ENCODE peak calls at places on chromosome 15, in nine cellular contexts. Y is HCT116, M is mesenchymal stem cell, U is IMR-90, E is neural progenitor cell, V is fibroblast of lung, Q is colonic mucosa, W is NT2/D1, P is adipocyte. F is an unnamed sample.

GRCh38 chr15:74892931-74893330 is 3.1 kb downstream of the MPI start:
- DNase-seq in P (no peak), Q (no peak), V (no peak), M (no peak), W (no peak), E (no peak), U (no peak), Y (no peak), F (no peak)

GRCh38 chr15:101641134-101641764 is 10.9 kb downstream of the TM2D3 start:
- DNase-seq in Q (peak), P (peak), U (peak), V (peak), E (peak), M (peak), Y (peak), W (peak), F (peak)

GRCh38 chr15:25185791-25186190 is 231.0 kb downstream of the SNRPN start:
- DNase-seq in Y (no peak), Q (no peak), V (no peak), M (no peak), E (no peak), W (no peak), U (no peak), P (no peak), F (no peak)

GRCh38 chr15:71195242-71195641 is 80.0 kb downstream of the THSD4 start:
- DNase-seq in Y (peak), E (peak), P (no peak), U (no peak), M (no peak), W (peak), Q (no peak), V (no peak), F (no peak)

GRCh38 chr15:88375234-88375926 is 91.8 kb downstream of the MRPL46 start:
- DNase-seq in P (peak), M (no peak), Y (no peak), V (peak), U (peak), W (peak), Q (no peak), E (peak), F (peak)

GRCh38 chr15:59360305-59360704 is 12.4 kb downstream of the MYO1E start:
- DNase-seq in E (no peak), M (no peak), W (no peak), U (no peak), V (no peak), P (no peak), Q (no peak), Y (no peak), F (no peak)

GRCh38 chr15:49238342-49238741 is 68.3 kb downstream of the GALK2 start:
- DNase-seq in U (peak), W (no peak), Q (no peak), P (peak), E (no peak), Y (no peak), V (peak), M (peak), F (no peak)

GRCh38 chr15:79283252-79284048 is 928 bp downstream of the ANKRD34C start:
- DNase-seq in U (peak), P (peak), V (peak), E (peak), W (peak), M (peak), Q (no peak), Y (no peak), F (peak)

GRCh38 chr15:59866642-59867041 is 137.5 kb upstream of the FOXB1 start:
- DNase-seq in V (no peak), Q (no peak), Y (no peak), M (no peak), U (no peak), P (no peak), E (no peak), W (no peak), F (no peak)

GRCh38 chr15:89101302-89102191 is 13.3 kb downstream of the ABHD2 start:
- DNase-seq in V (peak), Y (peak), Q (peak), U (peak), P (peak), W (no peak), M (peak), E (no peak), F (peak)

GRCh38 chr15:48395532-48396011 is 64.3 kb downstream of the DUT start:
- DNase-seq in M (peak), Y (no peak), P (peak), U (peak), Q (no peak), V (peak), W (no peak), E (no peak), F (peak)

GRCh38 chr15:64599716-64600115 is 139.3 kb downstream of the ZNF609 start:
- DNase-seq in U (peak), M (peak), Q (no peak), Y (no peak), W (no peak), P (peak), E (no peak), V (no peak), F (peak)

GRCh38 chr15:72727154-72727553 is 41.1 kb downstream of the BBS4 start:
- DNase-seq in Q (no peak), U (no peak), E (no peak), M (no peak), W (no peak), P (no peak), V (no peak), Y (no peak), F (no peak)

GRCh38 chr15:95292790-95293450 is 1037.6 kb upstream of the NR2F2 start:
- DNase-seq in P (no peak), Y (no peak), V (peak), Q (no peak), E (no peak), M (no peak), U (no peak), W (no peak), F (peak)

GRCh38 chr15:27820232-27820631 is 278.9 kb downstream of the OCA2 start:
- DNase-seq in Y (no peak), E (no peak), V (peak), Q (no peak), P (no peak), U (peak), W (no peak), M (peak), F (no peak)

GRCh38 chr15:56971571-56971970 is 53.1 kb downstream of the TCF12 start:
- DNase-seq in E (no peak), Q (no peak), M (peak), U (peak), V (no peak), Y (no peak), W (no peak), P (peak), F (no peak)

GRCh38 chr15:93048759-93049161 is 40.3 kb downstream of the RGMA start:
- DNase-seq in U (no peak), M (no peak), Y (no peak), V (peak), P (no peak), Q (no peak), E (no peak), W (no peak), F (peak)

GRCh38 chr15:74870496-74871213 is 2.5 kb downstream of the SCAMP2 start:
- DNase-seq in W (peak), Y (no peak), E (no peak), V (no peak), Q (no peak), P (peak), M (peak), U (no peak), F (peak)

GRCh38 chr15:70430029-70430428 is 332.3 kb upstream of the TLE3 start:
- DNase-seq in Q (no peak), P (peak), E (no peak), U (peak), Y (no peak), M (peak), W (no peak), V (peak), F (peak)

GRCh38 chr15:74889390-74889881 is 406 bp upstream of the MPI start:
- DNase-seq in M (peak), P (peak), Q (no peak), V (peak), W (no peak), U (peak), E (peak), Y (no peak), F (no peak)

GRCh38 chr15:34994925-34995324 is 6.8 kb upstream of the ZNF770 start:
- DNase-seq in Y (no peak), W (peak), U (no peak), P (no peak), V (no peak), M (no peak), Q (no peak), E (peak), F (no peak)

GRCh38 chr15:75232826-75233503 is 25.2 kb upstream of the GOLGA6C start:
- DNase-seq in Q (no peak), U (no peak), Y (no peak), V (no peak), E (no peak), W (no peak), P (no peak), M (no peak), F (no peak)

GRCh38 chr15:31302778-31303433 is 23.7 kb upstream of the KLF13 start:
- DNase-seq in W (no peak), V (no peak), M (no peak), U (no peak), E (peak), Y (no peak), Q (no peak), P (no peak), F (no peak)
- H3K9ac ChIP-seq in W (no peak), V (no peak), M (no peak), U (no peak), E (no peak), Y (no peak), Q (no peak), P (no peak), F (no peak)

DNA sequence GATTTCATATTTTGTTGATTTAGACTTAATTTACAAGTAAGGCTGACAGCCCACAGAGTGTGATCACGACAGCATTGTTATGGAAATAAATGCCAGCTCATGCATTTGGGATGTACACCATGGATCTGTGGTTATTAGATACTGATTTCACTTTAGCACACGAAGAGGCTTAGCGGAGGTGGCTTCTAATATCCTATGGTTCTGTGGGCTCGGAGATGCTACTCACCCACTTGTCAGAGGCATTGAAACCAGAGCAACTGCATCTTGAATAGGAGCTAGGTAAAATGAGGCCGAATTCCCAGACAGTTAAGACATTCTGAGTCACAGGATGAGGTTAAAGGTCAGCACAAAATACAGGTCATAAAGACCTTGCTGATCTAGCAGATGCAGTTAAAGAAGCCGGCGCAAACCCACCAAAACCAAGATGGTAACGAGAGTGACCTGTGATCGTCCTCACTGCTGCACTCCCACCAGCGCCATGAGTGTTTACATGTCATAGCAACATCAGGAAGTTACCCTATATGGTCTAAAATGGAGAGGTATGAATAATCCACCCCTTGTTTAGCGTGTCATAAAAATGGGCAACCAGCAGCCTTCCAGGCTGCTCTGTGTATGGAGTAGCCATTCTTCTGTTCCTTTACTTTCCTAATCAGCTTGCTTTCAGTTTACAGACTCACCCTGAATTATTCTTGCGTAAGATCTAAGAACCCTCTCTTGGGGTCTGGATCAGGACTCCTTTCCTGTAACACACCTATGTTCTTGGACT is 117.5 kb downstream of the PGPEP1L start:
- DNase-seq in W (no peak), P (peak), Y (no peak), M (peak), E (no peak), V (peak), Q (no peak), U (peak), F (peak)
- H3K9ac ChIP-seq in W (no peak), P (no peak), Y (no peak), M (peak), E (no peak), V (peak), Q (no peak), U (peak), F (no peak)

DNA sequence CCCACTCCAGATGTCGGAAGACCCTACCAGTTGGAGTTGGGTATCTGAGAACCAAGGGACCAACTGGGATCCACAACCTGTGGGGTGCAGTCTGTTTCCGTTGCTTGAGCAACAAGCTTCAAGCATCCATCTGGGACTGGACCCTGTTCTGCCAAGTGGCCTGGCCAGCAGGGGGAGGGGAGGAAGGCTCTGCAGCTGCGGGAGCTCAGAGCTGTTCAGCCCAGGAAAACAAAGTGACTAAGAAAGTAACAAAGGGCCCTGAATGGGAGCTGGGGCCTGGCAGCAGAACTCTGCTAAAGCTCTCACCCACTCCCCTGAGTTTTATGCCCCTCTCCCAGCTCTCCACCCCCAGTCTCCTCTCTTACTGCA is 2.7 kb downstream of the TYRO3 start:
- DNase-seq in U (peak), P (no peak), Q (no peak), E (peak), V (peak), M (peak), W (no peak), Y (no peak), F (no peak)
- H3K9ac ChIP-seq in U (no peak), P (no peak), Q (no peak), E (no peak), V (no peak), M (no peak), W (peak), Y (no peak), F (no peak)

DNA sequence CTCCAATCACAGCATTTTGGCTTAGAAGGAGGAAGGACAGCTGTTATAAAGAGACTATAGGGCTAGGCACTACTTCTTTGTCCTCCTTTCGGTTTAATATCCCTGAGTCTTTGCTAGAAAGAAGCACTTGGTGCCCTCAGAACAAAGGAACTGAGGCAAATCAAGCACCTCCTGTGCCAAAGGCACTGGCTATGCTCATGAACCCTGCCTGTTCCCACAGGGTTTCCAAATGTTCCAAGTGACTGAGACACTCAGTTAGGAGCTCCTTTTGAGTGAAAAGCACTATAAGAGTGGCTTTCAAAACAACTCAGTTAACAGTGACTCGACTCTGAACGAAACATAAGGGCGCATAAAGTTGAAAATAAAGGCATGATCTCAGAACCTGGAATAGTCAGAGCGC is 25.0 kb downstream of the TBC1D2B start:
- DNase-seq in M (no peak), P (no peak), Q (no peak), E (no peak), W (no peak), U (no peak), V (no peak), Y (no peak), F (no peak)
- H3K9ac ChIP-seq in M (no peak), P (no peak), Q (no peak), E (no peak), W (no peak), U (no peak), V (no peak), Y (no peak), F (no peak)

GRCh38 chr15:67050062-67050461 is 15.3 kb upstream of the SMAD3 start:
- DNase-seq in V (peak), Y (no peak), Q (no peak), U (peak), P (peak), W (no peak), E (no peak), M (no peak), F (peak)

GRCh38 chr15:67050522-67051087 is 14.8 kb upstream of the SMAD3 start:
- DNase-seq in U (no peak), P (no peak), M (no peak), V (no peak), Y (no peak), Q (no peak), E (no peak), W (no peak), F (no peak)

GRCh38 chr15:67047149-67047661 is 18.2 kb upstream of the SMAD3 start:
- DNase-seq in E (no peak), U (no peak), P (no peak), M (no peak), W (no peak), V (no peak), Y (no peak), Q (no peak), F (no peak)

GRCh38 chr15:67049351-67050044 is 15.9 kb upstream of the SMAD3 start:
- DNase-seq in E (no peak), M (peak), P (peak), W (no peak), U (peak), Q (peak), Y (no peak), V (no peak), F (peak)

GRCh38 chr15:67048281-67049279 is 16.8 kb upstream of the SMAD3 start:
- DNase-seq in M (peak), U (peak), E (no peak), Q (peak), P (peak), Y (no peak), W (no peak), V (peak), F (peak)
- H3K9ac ChIP-seq in M (peak), U (peak), E (no peak), Q (peak), P (peak), Y (peak), W (no peak), V (peak), F (peak)